ENCODE peak calls at places on chromosomes 16 and 17, in nine cellular contexts. I is sigmoid colon, M is upper lobe of left lung, X is stomach, W is HTR-8/SVneo, E is neural progenitor cell, B is HT-29, O is heart right ventricle, L is activated T-cell treated with anti-CD3 and anti-CD28 coated beads for 1 hour. Z is an unnamed sample.

GRCh38 chr16:54326266-54326662 is 39.7 kb upstream of the IRX3 start:
- DNase-seq in B (no peak), O (no peak), E (no peak), W (no peak), X (no peak), M (no peak), I (peak), L (no peak), Z (no peak)

GRCh38 chr16:6195966-6196365 is 1098.4 kb upstream of the EEF2KMT start:
- DNase-seq in B (no peak), W (no peak), O (no peak), M (no peak), L (no peak), X (no peak), E (peak), I (no peak), Z (no peak)

GRCh38 chr17:80345321-80345720 is 69.6 kb upstream of the ENDOV start:
- DNase-seq in L (no peak), X (no peak), B (no peak), O (no peak), W (no peak), E (no peak), M (no peak), I (no peak), Z (no peak)

GRCh38 chr17:57665696-57666095 is 79.4 kb downstream of the CCDC182 start:
- DNase-seq in X (no peak), W (no peak), O (no peak), B (no peak), M (no peak), E (peak), I (peak), L (no peak), Z (no peak)

GRCh38 chr17:9185142-9185541 is 163.8 kb downstream of the NTN1 start:
- DNase-seq in E (no peak), L (no peak), M (no peak), O (no peak), B (no peak), X (no peak), W (no peak), I (no peak), Z (no peak)

GRCh38 chr16:82753821-82754220 is 127.1 kb downstream of the CDH13 start:
- DNase-seq in X (no peak), I (no peak), M (no peak), B (no peak), E (no peak), L (no peak), O (no peak), W (no peak), Z (no peak)

GRCh38 chr16:54931041-54931756 is 534 bp downstream of the IRX5 start:
- DNase-seq in M (no peak), L (no peak), E (peak), I (no peak), X (no peak), W (no peak), O (no peak), B (peak), Z (no peak)

GRCh38 chr17:42751628-42752027 is 6.8 kb upstream of the EZH1 start:
- DNase-seq in W (no peak), M (no peak), E (no peak), I (no peak), X (no peak), B (no peak), L (no peak), O (no peak), Z (no peak)

GRCh38 chr16:16151315-16151714 is 72.0 kb downstream of the ABCC6 start:
- DNase-seq in O (no peak), B (no peak), W (no peak), E (no peak), X (no peak), I (no peak), M (no peak), L (no peak), Z (no peak)

GRCh38 chr17:55264640-55265298 is at the start of gene HLF:
- DNase-seq in W (peak), O (peak), M (peak), I (peak), L (peak), X (peak), E (peak), B (peak), Z (peak)

GRCh38 chr16:68072038-68072695 is 13.0 kb upstream of the NFATC3 start:
- DNase-seq in W (peak), E (no peak), I (peak), O (no peak), X (no peak), M (no peak), L (no peak), B (no peak), Z (no peak)

GRCh38 chr17:3890082-3890892 is 2.6 kb downstream of the CAMKK1 start:
- DNase-seq in W (peak), O (peak), E (no peak), I (peak), X (peak), M (peak), B (peak), L (no peak), Z (no peak)

GRCh38 chr16:2835638-2836493 is 5.8 kb downstream of the ZG16B start:
- DNase-seq in M (peak), B (peak), L (no peak), E (no peak), I (no peak), O (peak), W (peak), X (peak), Z (no peak)

GRCh38 chr16:58127033-58127556 is 2.1 kb downstream of the CFAP20 start:
- DNase-seq in E (peak), W (no peak), B (peak), I (no peak), M (peak), O (no peak), L (no peak), X (no peak), Z (no peak)

GRCh38 chr17:79125503-79125902 is 50.9 kb downstream of the ENGASE start:
- DNase-seq in X (no peak), E (peak), L (no peak), O (no peak), M (no peak), I (no peak), W (no peak), B (no peak), Z (no peak)

GRCh38 chr16:68972720-68973119 is 129.4 kb downstream of the TANGO6 start:
- DNase-seq in B (peak), X (no peak), M (no peak), I (no peak), E (peak), W (peak), L (no peak), O (peak), Z (no peak)

GRCh38 chr16:30901201-30902069 is 5.0 kb downstream of the CTF1 start:
- DNase-seq in B (no peak), M (no peak), X (no peak), L (no peak), W (no peak), E (no peak), I (no peak), O (no peak), Z (no peak)

GRCh38 chr17:13346081-13346533 is 255.6 kb downstream of the HS3ST3A1 start:
- DNase-seq in W (peak), O (no peak), X (no peak), B (no peak), I (no peak), M (no peak), L (no peak), E (no peak), Z (no peak)

GRCh38 chr17:73304971-73305786 is 6.6 kb downstream of the CDC42EP4 start:
- DNase-seq in W (peak), B (peak), M (peak), O (peak), L (no peak), E (peak), I (peak), X (peak), Z (no peak)

GRCh38 chr16:85541181-85541580 is 71.9 kb upstream of the GSE1 start:
- DNase-seq in W (no peak), O (no peak), X (no peak), L (no peak), B (no peak), I (no peak), E (no peak), M (no peak), Z (no peak)

GRCh38 chr17:21286066-21286770 is 1.7 kb downstream of the MAP2K3 start:
- DNase-seq in I (peak), W (peak), M (peak), X (peak), B (peak), O (peak), L (no peak), E (peak), Z (no peak)

GRCh38 chr17:4232168-4232813 is 31.5 kb downstream of the ANKFY1 start:
- DNase-seq in O (no peak), M (no peak), W (no peak), I (no peak), E (no peak), B (no peak), L (no peak), X (no peak), Z (no peak)

GRCh38 chr17:28118362-28118761 is 75.9 kb downstream of the NLK start:
- DNase-seq in L (no peak), B (no peak), M (no peak), E (no peak), X (no peak), W (no peak), I (no peak), O (no peak), Z (no peak)

GRCh38 chr17:36027776-36028175 is 10.0 kb upstream of the CCL23 start:
- DNase-seq in L (no peak), B (no peak), M (no peak), I (no peak), E (no peak), O (no peak), W (no peak), X (no peak), Z (no peak)

GRCh38 chr17:28391401-28391800 is 14.6 kb downstream of the SLC46A1 start:
- DNase-seq in B (no peak), O (no peak), E (no peak), I (no peak), L (no peak), X (no peak), M (no peak), W (no peak), Z (no peak)

GRCh38 chr16:582614-583331 is 7.1 kb upstream of the RAB40C start:
- DNase-seq in M (no peak), L (no peak), B (no peak), E (no peak), W (no peak), I (no peak), X (peak), O (no peak), Z (no peak)

GRCh38 chr16:4688674-4689045 is 4.7 kb upstream of the NUDT16L1 start:
- DNase-seq in X (no peak), M (no peak), I (peak), E (no peak), L (no peak), B (no peak), W (no peak), O (no peak), Z (no peak)

GRCh38 chr16:21172650-21173049 is 14.2 kb downstream of the LDAF1 start:
- DNase-seq in I (no peak), O (no peak), X (no peak), B (no peak), E (no peak), M (no peak), W (no peak), L (no peak), Z (no peak)

GRCh38 chr16:90048347-90048722 is 28.8 kb downstream of the PRDM7 start:
- DNase-seq in I (no peak), M (peak), E (no peak), B (no peak), L (no peak), W (no peak), O (no peak), X (no peak), Z (no peak)

Z was measured in CD4-positive, alpha-beta T cell.